ENCODE peak calls at places on chromosomes 1 and 21, in ten cellular contexts. X is body of pancreas; T is sciatic nerve; G is amygdala; N is brain microvascular endothelial cell; Q is NCI-H1694 treated with DMSO at 0.1 percent for 48 hours; A is stimulated activated CD8-positive, alpha-beta memory T cell treated with anti-CD3 and anti-CD28 coated beads, Interleukin-4, amount 100 ng/mL, for 1 hour; Y is AG09309; E is activated gamma-delta T cell treated with Interleukin-2 at 50 U/mL for 16 hours; L is foreskin keratinocyte. V is an unnamed sample.

GRCh38 chr1:202852163-202852904 is 36.6 kb downstream of the RABIF start:
- DNase-seq in X (peak; percentile 35), T (no peak), G (no peak), N (peak; percentile 59), Q (no peak), A (no peak), Y (peak; percentile 16), E (peak; percentile 16), L (no peak), V (no peak)

GRCh38 chr1:207355060-207355459 is 33.6 kb downstream of the CD55 start:
- DNase-seq in X (no peak), T (no peak), G (no peak), N (no peak), Q (no peak), A (no peak), Y (no peak), E (no peak), L (no peak), V (no peak)

GRCh38 chr1:237574536-237574935 is 316.2 kb downstream of the ZP4 start:
- DNase-seq in X (no peak), T (no peak), G (no peak), N (no peak), Q (no peak), A (no peak), Y (no peak), E (no peak), L (no peak), V (no peak)

GRCh38 chr1:222654849-222655248 is 37.0 kb downstream of the MIA3 start:
- DNase-seq in X (no peak), T (no peak), G (no peak), N (peak; percentile 28), Q (no peak), A (peak; percentile 32), Y (peak; percentile 46), E (peak; percentile 67), L (no peak), V (no peak)

GRCh38 chr1:20546637-20547036 is 5.7 kb upstream of the FAM43B start:
- DNase-seq in X (no peak), T (no peak), G (no peak), N (no peak), Q (no peak), A (no peak), Y (no peak), E (no peak), L (no peak), V (no peak)

GRCh38 chr1:147072371-147073061 is 99.8 kb downstream of the PRKAB2 start:
- DNase-seq in X (no peak), T (no peak), G (no peak), N (no peak), Q (no peak), A (no peak), Y (no peak), E (no peak), L (peak; percentile 11), V (no peak)

GRCh38 chr1:200894712-200895447 is at the start of gene INAVA:
- DNase-seq in X (peak; percentile 83), T (no peak), G (no peak), N (no peak), Q (no peak), A (no peak), Y (no peak), E (no peak), L (peak; percentile 67), V (no peak)

GRCh38 chr1:63651110-63651776 is 58.0 kb downstream of the PGM1 start:
- DNase-seq in X (no peak), T (no peak), G (no peak), N (peak; percentile 36), Q (no peak), A (no peak), Y (no peak), E (no peak), L (no peak), V (no peak)

GRCh38 chr1:201146626-201147390 is 7.5 kb downstream of the TMEM9 start:
- DNase-seq in X (no peak), T (no peak), G (no peak), N (no peak), Q (no peak), A (no peak), Y (no peak), E (no peak), L (no peak), V (peak; percentile 73)

GRCh38 chr1:245277276-245277675 is 122.5 kb downstream of the KIF26B start:
- DNase-seq in X (no peak), T (no peak), G (no peak), N (no peak), Q (no peak), A (no peak), Y (no peak), E (no peak), L (no peak), V (no peak)

GRCh38 chr1:198935371-198935921 is 296.6 kb downstream of the PTPRC start:
- DNase-seq in X (peak; percentile 69), T (peak; percentile 76), G (no peak), N (peak; percentile 100), Q (no peak), A (no peak), Y (peak; percentile 83), E (peak; percentile 68), L (peak; percentile 88), V (no peak)

GRCh38 chr1:83086346-83086745 is 912.6 kb downstream of the TTLL7 start:
- DNase-seq in X (no peak), T (no peak), G (no peak), N (no peak), Q (no peak), A (no peak), Y (no peak), E (no peak), L (no peak), V (no peak)

GRCh38 chr1:69568435-69569280 is 936 bp downstream of the LRRC7 start:
- DNase-seq in X (no peak), T (peak; percentile 47), G (no peak), N (no peak), Q (no peak), A (no peak), Y (no peak), E (no peak), L (no peak), V (no peak)

GRCh38 chr1:43435146-43436145 is 18.3 kb downstream of the HYI start:
- DNase-seq in X (no peak), T (peak; percentile 59), G (no peak), N (peak; percentile 19), Q (no peak), A (no peak), Y (peak; percentile 47), E (no peak), L (no peak), V (peak; percentile 57)

GRCh38 chr1:173420330-173420806 is 56.8 kb upstream of the PRDX6 start:
- DNase-seq in X (peak; percentile 69), T (peak; percentile 62), G (no peak), N (peak; percentile 80), Q (peak; percentile 56), A (no peak), Y (no peak), E (peak; percentile 47), L (peak; percentile 52), V (no peak)

GRCh38 chr1:223617671-223618070 is 47.8 kb downstream of the CAPN8 start:
- DNase-seq in X (no peak), T (no peak), G (no peak), N (no peak), Q (no peak), A (no peak), Y (no peak), E (no peak), L (no peak), V (no peak)

GRCh38 chr1:151995774-151996173 is 2.1 kb upstream of the S100A10 start:
- DNase-seq in X (no peak), T (no peak), G (no peak), N (no peak), Q (no peak), A (no peak), Y (no peak), E (no peak), L (no peak), V (no peak)

GRCh38 chr1:116330342-116330652 is 42.7 kb upstream of the ATP1A1 start:
- DNase-seq in X (peak; percentile 53), T (no peak), G (no peak), N (peak; percentile 3), Q (no peak), A (no peak), Y (no peak), E (no peak), L (no peak), V (no peak)

GRCh38 chr1:87513971-87514660 is 185.4 kb downstream of the LMO4 start:
- DNase-seq in X (no peak), T (no peak), G (no peak), N (no peak), Q (no peak), A (no peak), Y (no peak), E (no peak), L (peak; percentile 3), V (no peak)

GRCh38 chr1:78061825-78062523 is 16.2 kb downstream of the GIPC2 start:
- DNase-seq in X (no peak), T (no peak), G (no peak), N (peak; percentile 85), Q (no peak), A (no peak), Y (peak; percentile 90), E (no peak), L (no peak), V (no peak)

GRCh38 chr1:12600335-12600734 is 17.7 kb downstream of the DHRS3 start:
- DNase-seq in X (peak; percentile 79), T (no peak), G (no peak), N (no peak), Q (no peak), A (no peak), Y (no peak), E (no peak), L (no peak), V (no peak)

GRCh38 chr1:42680921-42681683 is 1.1 kb upstream of the YBX1 start:
- DNase-seq in X (no peak), T (no peak), G (no peak), N (no peak), Q (peak; percentile 38), A (no peak), Y (no peak), E (no peak), L (no peak), V (no peak)

GRCh38 chr1:19385869-19386591 is 73.9 kb downstream of the SLC66A1 start:
- DNase-seq in X (peak; percentile 68), T (peak; percentile 76), G (no peak), N (peak; percentile 69), Q (no peak), A (no peak), Y (no peak), E (no peak), L (no peak), V (no peak)

GRCh38 chr1:235397733-235398132 is 30.5 kb downstream of the TBCE start:
- DNase-seq in X (no peak), T (no peak), G (no peak), N (peak; percentile 96), Q (no peak), A (no peak), Y (peak; percentile 89), E (no peak), L (peak; percentile 97), V (no peak)

GRCh38 chr1:179175011-179175934 is 54.2 kb downstream of the ABL2 start:
- DNase-seq in X (peak; percentile 20), T (no peak), G (no peak), N (peak; percentile 43), Q (no peak), A (no peak), Y (peak; percentile 73), E (no peak), L (peak; percentile 74), V (no peak)

GRCh38 chr1:54107131-54107530 is 45.7 kb downstream of the CDCP2 start:
- DNase-seq in X (no peak), T (no peak), G (no peak), N (peak; percentile 29), Q (no peak), A (no peak), Y (no peak), E (no peak), L (no peak), V (peak; percentile 41)

GRCh38 chr1:217911908-217912307 is 280.8 kb downstream of the SPATA17 start:
- DNase-seq in X (no peak), T (no peak), G (no peak), N (no peak), Q (no peak), A (no peak), Y (no peak), E (no peak), L (no peak), V (no peak)

GRCh38 chr21:38987551-38988210 is 182.0 kb downstream of the ETS2 start:
- DNase-seq in X (no peak), T (no peak), G (no peak), N (no peak), Q (no peak), A (no peak), Y (no peak), E (no peak), L (no peak), V (no peak)

V was measured in mesenteric fat pad.